ENCODE peak calls at places on chromosome 9, in nine cellular contexts. One of them, this sample, is unnamed.
A peak's percentile ranks its signal among the peaks of the same experiment; 100 is the strongest.

GRCh38 chr9:135480071-135480941 is 724 bp downstream of the PPP1R26 start:
- DNase-seq in ovary: no peak
- DNase-seq in tibial nerve: no peak
- DNase-seq in lower leg skin: no peak
- DNase-seq in IMR-90: peak; percentile 20
- DNase-seq in GM12878: no peak
- DNase-seq in sigmoid colon: no peak
- DNase-seq in A549: peak; percentile 50
- DNase-seq in body of pancreas: no peak
- DNase-seq in this sample: no peak

GRCh38 chr9:127955294-127956015 is 17.8 kb upstream of the DPM2 start:
- DNase-seq in A549: peak; percentile 99
- DNase-seq in tibial nerve: no peak
- DNase-seq in lower leg skin: peak; percentile 92
- DNase-seq in IMR-90: peak; percentile 43
- DNase-seq in sigmoid colon: peak; percentile 89
- DNase-seq in body of pancreas: peak; percentile 95
- DNase-seq in ovary: no peak
- DNase-seq in GM12878: no peak
- DNase-seq in this sample: peak; percentile 96

GRCh38 chr9:33162721-33163311 is 4.3 kb downstream of the B4GALT1 start:
- DNase-seq in tibial nerve: peak; percentile 80
- DNase-seq in A549: peak; percentile 55
- DNase-seq in sigmoid colon: peak; percentile 90
- DNase-seq in lower leg skin: peak; percentile 74
- DNase-seq in ovary: peak; percentile 69
- DNase-seq in GM12878: no peak
- DNase-seq in body of pancreas: peak; percentile 70
- DNase-seq in IMR-90: peak; percentile 79
- DNase-seq in this sample: peak; percentile 93

GRCh38 chr9:5361326-5362005 is 21.8 kb upstream of the RLN1 start:
- DNase-seq in lower leg skin: no peak
- DNase-seq in tibial nerve: no peak
- DNase-seq in IMR-90: no peak
- DNase-seq in sigmoid colon: no peak
- DNase-seq in body of pancreas: no peak
- DNase-seq in ovary: no peak
- DNase-seq in GM12878: no peak
- DNase-seq in A549: no peak
- DNase-seq in this sample: no peak

GRCh38 chr9:71806916-71807315 is 38.6 kb upstream of the CEMIP2 start:
- DNase-seq in IMR-90: peak; percentile 67
- DNase-seq in sigmoid colon: peak; percentile 76
- DNase-seq in tibial nerve: peak; percentile 64
- DNase-seq in lower leg skin: peak; percentile 38
- DNase-seq in A549: peak; percentile 59
- DNase-seq in GM12878: no peak
- DNase-seq in body of pancreas: peak; percentile 84
- DNase-seq in ovary: peak; percentile 50
- DNase-seq in this sample: peak; percentile 63

GRCh38 chr9:90142580-90142979 is 500.0 kb downstream of the DIRAS2 start:
- DNase-seq in sigmoid colon: no peak
- DNase-seq in body of pancreas: peak; percentile 78
- DNase-seq in IMR-90: peak; percentile 25
- DNase-seq in GM12878: no peak
- DNase-seq in ovary: no peak
- DNase-seq in tibial nerve: peak; percentile 68
- DNase-seq in A549: no peak
- DNase-seq in lower leg skin: peak; percentile 49
- DNase-seq in this sample: no peak

GRCh38 chr9:8457050-8457449 is 657.5 kb upstream of the DMAC1 start:
- DNase-seq in GM12878: no peak
- DNase-seq in ovary: no peak
- DNase-seq in sigmoid colon: no peak
- DNase-seq in A549: no peak
- DNase-seq in lower leg skin: no peak
- DNase-seq in IMR-90: no peak
- DNase-seq in tibial nerve: no peak
- DNase-seq in body of pancreas: no peak
- DNase-seq in this sample: no peak

GRCh38 chr9:78542491-78543175 is 245.7 kb downstream of the PSAT1 start:
- DNase-seq in body of pancreas: no peak
- DNase-seq in A549: no peak
- DNase-seq in IMR-90: no peak
- DNase-seq in GM12878: no peak
- DNase-seq in sigmoid colon: no peak
- DNase-seq in lower leg skin: no peak
- DNase-seq in ovary: no peak
- DNase-seq in tibial nerve: no peak
- DNase-seq in this sample: no peak

GRCh38 chr9:24487946-24488345 is 57.8 kb downstream of the IZUMO3 start:
- DNase-seq in body of pancreas: no peak
- DNase-seq in IMR-90: no peak
- DNase-seq in GM12878: no peak
- DNase-seq in ovary: no peak
- DNase-seq in lower leg skin: no peak
- DNase-seq in tibial nerve: no peak
- DNase-seq in sigmoid colon: no peak
- DNase-seq in A549: no peak
- DNase-seq in this sample: no peak

GRCh38 chr9:131678499-131679111 is 61.3 kb downstream of the RAPGEF1 start:
- DNase-seq in IMR-90: peak; percentile 98
- DNase-seq in GM12878: peak; percentile 87
- DNase-seq in A549: peak; percentile 92
- DNase-seq in body of pancreas: peak; percentile 79
- DNase-seq in tibial nerve: peak; percentile 70
- DNase-seq in ovary: no peak
- DNase-seq in sigmoid colon: peak; percentile 90
- DNase-seq in lower leg skin: peak; percentile 84
- DNase-seq in this sample: peak; percentile 91

GRCh38 chr9:114811969-114812636 is 6.3 kb upstream of the TNFSF15 start:
- DNase-seq in ovary: no peak
- DNase-seq in tibial nerve: no peak
- DNase-seq in body of pancreas: no peak
- DNase-seq in lower leg skin: no peak
- DNase-seq in IMR-90: no peak
- DNase-seq in A549: no peak
- DNase-seq in sigmoid colon: no peak
- DNase-seq in GM12878: no peak
- DNase-seq in this sample: no peak

GRCh38 chr9:116312221-116312620 is 158.6 kb downstream of the PAPPA start:
- DNase-seq in sigmoid colon: no peak
- DNase-seq in ovary: peak; percentile 45
- DNase-seq in IMR-90: peak; percentile 54
- DNase-seq in tibial nerve: no peak
- DNase-seq in lower leg skin: no peak
- DNase-seq in body of pancreas: no peak
- DNase-seq in GM12878: no peak
- DNase-seq in A549: no peak
- DNase-seq in this sample: no peak

GRCh38 chr9:80555782-80556325 is 984.1 kb downstream of the TLE4 start:
- DNase-seq in GM12878: no peak
- DNase-seq in sigmoid colon: no peak
- DNase-seq in lower leg skin: no peak
- DNase-seq in A549: no peak
- DNase-seq in tibial nerve: no peak
- DNase-seq in IMR-90: peak; percentile 18
- DNase-seq in body of pancreas: no peak
- DNase-seq in ovary: no peak
- DNase-seq in this sample: no peak

GRCh38 chr9:27548055-27548741 is 18.6 kb upstream of the MOB3B start:
- DNase-seq in A549: no peak
- DNase-seq in ovary: no peak
- DNase-seq in tibial nerve: peak; percentile 49
- DNase-seq in body of pancreas: peak; percentile 18
- DNase-seq in lower leg skin: no peak
- DNase-seq in IMR-90: peak; percentile 51
- DNase-seq in GM12878: no peak
- DNase-seq in sigmoid colon: no peak
- DNase-seq in this sample: peak; percentile 69

GRCh38 chr9:120439147-120439546 is 140.8 kb downstream of the CDK5RAP2 start:
- DNase-seq in body of pancreas: no peak
- DNase-seq in tibial nerve: no peak
- DNase-seq in A549: peak; percentile 38
- DNase-seq in sigmoid colon: no peak
- DNase-seq in IMR-90: peak; percentile 23
- DNase-seq in lower leg skin: no peak
- DNase-seq in ovary: no peak
- DNase-seq in GM12878: no peak
- DNase-seq in this sample: no peak

GRCh38 chr9:73151653-73152382 is at the start of gene ANXA1:
- DNase-seq in body of pancreas: no peak
- DNase-seq in ovary: no peak
- DNase-seq in tibial nerve: peak; percentile 55
- DNase-seq in A549: peak; percentile 75
- DNase-seq in sigmoid colon: no peak
- DNase-seq in GM12878: no peak
- DNase-seq in IMR-90: peak; percentile 83
- DNase-seq in lower leg skin: peak; percentile 68
- DNase-seq in this sample: no peak

GRCh38 chr9:13942695-13943094 is 371.2 kb downstream of the NFIB start:
- DNase-seq in lower leg skin: peak; percentile 20
- DNase-seq in tibial nerve: no peak
- DNase-seq in A549: peak; percentile 36
- DNase-seq in sigmoid colon: peak; percentile 69
- DNase-seq in GM12878: no peak
- DNase-seq in ovary: no peak
- DNase-seq in body of pancreas: peak; percentile 12
- DNase-seq in IMR-90: peak; percentile 98
- DNase-seq in this sample: peak; percentile 15

GRCh38 chr9:124197177-124198095 is 60.3 kb upstream of the NEK6 start:
- DNase-seq in lower leg skin: no peak
- DNase-seq in body of pancreas: peak; percentile 60
- DNase-seq in sigmoid colon: peak; percentile 59
- DNase-seq in tibial nerve: no peak
- DNase-seq in ovary: no peak
- DNase-seq in GM12878: peak; percentile 95
- DNase-seq in A549: no peak
- DNase-seq in IMR-90: no peak
- DNase-seq in this sample: no peak
- TF ChIP-seq POLR2A in lower leg skin: no peak
- TF ChIP-seq POLR2A in body of pancreas: no peak
- TF ChIP-seq POLR2A in sigmoid colon: no peak
- TF ChIP-seq POLR2A in tibial nerve: no peak
- TF ChIP-seq POLR2A in ovary: no peak
- TF ChIP-seq POLR2A in GM12878: peak; percentile 76
- TF ChIP-seq POLR2A in A549: no peak
- TF ChIP-seq POLR2A in IMR-90: no peak
- TF ChIP-seq POLR2A in this sample: no peak

GRCh38 chr9:35816708-35817107 is 1.9 kb upstream of the HINT2 start:
- DNase-seq in tibial nerve: no peak
- DNase-seq in ovary: no peak
- DNase-seq in IMR-90: no peak
- DNase-seq in body of pancreas: no peak
- DNase-seq in sigmoid colon: no peak
- DNase-seq in GM12878: no peak
- DNase-seq in lower leg skin: no peak
- DNase-seq in A549: peak; percentile 46
- DNase-seq in this sample: no peak
- TF ChIP-seq CTCF in tibial nerve: no peak
- TF ChIP-seq CTCF in ovary: no peak
- TF ChIP-seq CTCF in IMR-90: peak; percentile 4
- TF ChIP-seq CTCF in body of pancreas: no peak
- TF ChIP-seq CTCF in sigmoid colon: no peak
- TF ChIP-seq CTCF in GM12878: peak; percentile 6
- TF ChIP-seq CTCF in lower leg skin: no peak
- TF ChIP-seq CTCF in A549: no peak
- TF ChIP-seq CTCF in this sample: peak; percentile 10

DNA sequence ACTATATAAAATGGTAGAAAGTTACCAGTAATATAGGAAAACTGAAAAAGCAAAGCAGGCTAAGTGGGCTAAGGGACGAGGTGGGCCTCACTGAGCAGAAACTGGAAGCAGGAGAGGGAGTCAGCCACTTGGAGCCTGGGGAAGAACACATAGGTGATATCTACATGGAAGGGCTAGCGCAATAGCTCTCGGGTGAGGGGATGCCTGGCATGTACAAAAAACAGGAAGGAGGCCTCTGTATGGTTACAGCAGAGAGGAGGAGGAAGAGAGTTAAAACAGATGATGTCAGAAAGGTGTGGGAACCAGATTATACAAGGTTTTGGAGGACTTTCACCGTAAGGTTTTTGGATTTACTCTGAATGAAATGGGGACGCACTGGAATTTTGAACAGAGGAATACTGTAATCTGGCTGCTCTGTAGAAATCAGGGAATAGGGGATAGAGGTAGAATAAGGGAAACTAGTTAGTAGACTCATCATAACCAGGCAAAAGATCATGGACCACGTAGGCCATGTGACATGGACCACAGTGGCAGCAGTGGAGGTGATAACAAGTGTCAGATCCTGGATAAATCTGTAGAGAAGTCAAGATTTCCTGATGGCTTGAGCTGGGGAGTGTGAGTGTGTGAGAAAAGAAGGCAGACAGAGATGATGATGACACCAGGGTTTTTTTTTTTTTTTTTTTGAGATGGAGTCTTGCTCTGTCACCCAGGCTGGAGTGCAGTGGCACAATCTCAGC is 52.6 kb downstream of the FNBP1 start:
- DNase-seq in body of pancreas: no peak
- DNase-seq in IMR-90: no peak
- DNase-seq in sigmoid colon: no peak
- DNase-seq in ovary: no peak
- DNase-seq in GM12878: no peak
- DNase-seq in A549: no peak
- DNase-seq in tibial nerve: no peak
- DNase-seq in lower leg skin: no peak
- DNase-seq in this sample: no peak
- TF ChIP-seq POLR2A in body of pancreas: no peak
- TF ChIP-seq POLR2A in IMR-90: no peak
- TF ChIP-seq POLR2A in sigmoid colon: no peak
- TF ChIP-seq POLR2A in ovary: no peak
- TF ChIP-seq POLR2A in GM12878: peak; percentile 69
- TF ChIP-seq POLR2A in A549: no peak
- TF ChIP-seq POLR2A in tibial nerve: no peak
- TF ChIP-seq POLR2A in lower leg skin: no peak
- TF ChIP-seq POLR2A in this sample: no peak

DNA sequence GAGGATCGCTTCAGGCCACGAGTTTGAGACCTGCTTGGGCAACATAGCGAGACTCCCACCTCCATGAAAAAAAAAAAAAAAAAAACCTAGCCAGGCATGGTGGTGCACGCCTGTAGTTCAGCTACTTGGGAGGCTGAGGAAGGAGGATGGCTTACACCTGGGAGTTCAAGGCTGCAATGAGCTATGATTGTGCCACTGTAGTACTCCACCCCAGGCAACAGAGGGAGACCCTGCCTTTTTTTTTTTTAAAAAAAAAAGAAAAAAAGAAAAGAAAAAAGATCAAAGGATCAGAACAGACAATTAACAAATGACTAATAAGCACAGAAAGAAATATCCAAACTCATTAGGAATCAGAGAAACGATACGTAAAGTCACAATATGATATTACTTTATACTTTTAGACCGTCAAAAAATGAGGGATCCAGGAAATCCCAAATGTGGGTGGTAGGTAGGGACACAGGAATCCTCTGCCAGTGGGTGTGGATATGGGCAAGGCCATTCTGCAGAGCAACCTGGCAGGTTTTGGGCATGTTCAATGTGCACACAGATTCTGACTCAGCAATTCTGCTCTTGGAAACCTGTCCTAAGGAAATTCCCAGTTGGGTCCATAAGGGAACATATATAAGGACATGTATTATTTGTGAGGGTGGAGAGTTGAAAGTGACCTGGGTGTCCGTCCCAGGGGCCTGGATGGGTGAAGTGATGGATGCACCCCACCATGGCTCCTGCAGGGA is 144.7 kb upstream of the TBC1D2 start:
- DNase-seq in body of pancreas: no peak
- DNase-seq in sigmoid colon: no peak
- DNase-seq in GM12878: no peak
- DNase-seq in ovary: no peak
- DNase-seq in IMR-90: no peak
- DNase-seq in tibial nerve: no peak
- DNase-seq in A549: no peak
- DNase-seq in lower leg skin: no peak
- DNase-seq in this sample: no peak
- TF ChIP-seq CTCF in body of pancreas: no peak
- TF ChIP-seq CTCF in sigmoid colon: no peak
- TF ChIP-seq CTCF in GM12878: no peak
- TF ChIP-seq CTCF in ovary: no peak
- TF ChIP-seq CTCF in IMR-90: no peak
- TF ChIP-seq CTCF in tibial nerve: no peak
- TF ChIP-seq CTCF in A549: no peak
- TF ChIP-seq CTCF in lower leg skin: no peak
- TF ChIP-seq CTCF in this sample: no peak